ENCODE peak calls at places on chromosomes 1 and 21, in nine cellular contexts. I is naive thymus-derived CD8-positive, alpha-beta T cell; X is putamen; P is body of pancreas; J is GM12865; N is fibroblast of pulmonary artery; O is NCI-H526 treated with DMSO at 0.1 percent for 48 hours; A is NCI-H1105 treated with DMSO at 0.1 percent for 48 hours; M is NCI-H345. U is an unnamed sample.

GRCh38 chr21:37463083-37463780 is 96.7 kb downstream of the DYRK1A start:
- DNase-seq in J (peak), I (no peak), N (peak), X (no peak), P (peak), M (peak), O (peak), A (peak), U (peak)

GRCh38 chr1:202343652-202344349 is 2.1 kb upstream of the UBE2T start:
- DNase-seq in I (peak), N (peak), A (peak), M (peak), J (peak), O (peak), P (no peak), X (no peak), U (peak)

GRCh38 chr1:117467336-117467735 is 100.1 kb downstream of the MAN1A2 start:
- DNase-seq in O (no peak), J (no peak), P (no peak), I (no peak), M (no peak), N (no peak), A (no peak), X (no peak), U (no peak)

GRCh38 chr1:41322101-41322661 is 39.1 kb upstream of the FOXO6 start:
- DNase-seq in P (no peak), A (peak), M (no peak), X (no peak), I (no peak), O (no peak), J (peak), N (no peak), U (no peak)

GRCh38 chr21:43812139-43812821 is 22.9 kb downstream of the RRP1 start:
- DNase-seq in J (no peak), P (no peak), O (no peak), N (no peak), M (peak), X (no peak), I (no peak), A (peak), U (no peak)

GRCh38 chr21:29298348-29299045 is at the start of gene BACH1:
- DNase-seq in X (peak), N (peak), A (peak), J (peak), P (peak), M (peak), I (peak), O (peak), U (peak)

GRCh38 chr21:39525129-39525528 is 73.4 kb downstream of the SH3BGR start:
- DNase-seq in N (no peak), J (no peak), O (no peak), X (no peak), M (peak), A (peak), I (no peak), P (no peak), U (no peak)

GRCh38 chr1:67688526-67689219 is 3.7 kb downstream of the GADD45A start:
- DNase-seq in M (no peak), N (no peak), X (no peak), I (no peak), O (no peak), J (no peak), A (no peak), P (no peak), U (peak)

GRCh38 chr1:45685308-45686080 is 839 bp downstream of the GPBP1L1 start:
- DNase-seq in A (peak), M (no peak), N (no peak), O (no peak), J (peak), P (no peak), I (no peak), X (peak), U (peak)

GRCh38 chr1:234494049-234494448 is 15.1 kb upstream of the TARBP1 start:
- DNase-seq in A (no peak), M (no peak), N (no peak), I (no peak), P (no peak), J (peak), X (no peak), O (no peak), U (no peak)

U was measured in Kasumi-1.